ENCODE peak calls at places on chromosome 3, in four cellular contexts. N is GM12878, U is K562, L is HepG2. C is an unnamed sample.

GRCh38 chr3:47664519-47664918 is 85.9 kb upstream of the CSPG5 start:
- DNase-seq in N (no peak), U (peak; percentile 35), L (peak; percentile 14), C (no peak)

GRCh38 chr3:134880431-134880830 is 85.4 kb downstream of the EPHB1 start:
- DNase-seq in N (no peak), U (no peak), L (no peak), C (no peak)

GRCh38 chr3:52533623-52534280 is at the start of gene NT5DC2:
- DNase-seq in N (no peak), U (peak; percentile 94), L (peak; percentile 46), C (peak; percentile 66)

GRCh38 chr3:184156522-184156955 is 1.4 kb downstream of the DVL3 start:
- DNase-seq in N (no peak), U (no peak), L (peak; percentile 53), C (peak; percentile 58)

GRCh38 chr3:70919091-70919490 is 606.7 kb upstream of the MDFIC2 start:
- DNase-seq in N (no peak), U (no peak), L (no peak), C (no peak)

GRCh38 chr3:10198226-10198625 is 33.5 kb downstream of the IRAK2 start:
- DNase-seq in N (no peak), U (peak; percentile 12), L (no peak), C (no peak)

GRCh38 chr3:196837819-196838420 is 29.8 kb upstream of the SENP5 start:
- DNase-seq in N (peak; percentile 20), U (peak; percentile 79), L (peak; percentile 72), C (peak; percentile 78)

GRCh38 chr3:52385157-52385556 is 59.7 kb downstream of the SEMA3G start:
- DNase-seq in N (no peak), U (peak; percentile 80), L (peak; percentile 42), C (peak; percentile 88)

GRCh38 chr3:188964957-188965356 is 206.8 kb upstream of the TPRG1 start:
- DNase-seq in N (no peak), U (no peak), L (no peak), C (no peak)

GRCh38 chr3:86938706-86939105 is 52.2 kb downstream of the VGLL3 start:
- DNase-seq in N (no peak), U (no peak), L (no peak), C (no peak)

GRCh38 chr3:49940667-49941249 is 808 bp downstream of the RBM6 start:
- DNase-seq in N (no peak), U (no peak), L (no peak), C (no peak)

GRCh38 chr3:194315965-194316361 is 35.2 kb downstream of the CPN2 start:
- DNase-seq in N (no peak), U (no peak), L (no peak), C (no peak)

GRCh38 chr3:197516517-197516889 is 39.3 kb downstream of the BDH1 start:
- DNase-seq in N (no peak), U (peak; percentile 57), L (peak; percentile 78), C (no peak)

GRCh38 chr3:142152349-142152748 is 3.0 kb upstream of the TFDP2 start:
- DNase-seq in N (no peak), U (no peak), L (peak; percentile 27), C (peak; percentile 38)

GRCh38 chr3:18008706-18009363 is 266.4 kb upstream of the TBC1D5 start:
- DNase-seq in N (no peak), U (no peak), L (no peak), C (no peak)

GRCh38 chr3:190671658-190672057 is 157.8 kb downstream of the IL1RAP start:
- DNase-seq in N (no peak), U (no peak), L (no peak), C (no peak)

GRCh38 chr3:9732080-9732752 is 681 bp downstream of the BRPF1 start:
- DNase-seq in N (no peak), U (peak; percentile 64), L (no peak), C (peak; percentile 21)

GRCh38 chr3:17473761-17474160 is 268.7 kb downstream of the TBC1D5 start:
- DNase-seq in N (no peak), U (no peak), L (no peak), C (no peak)

GRCh38 chr3:23888617-23889228 is 28.1 kb downstream of the NKIRAS1 start:
- DNase-seq in N (no peak), U (no peak), L (peak; percentile 22), C (no peak)

GRCh38 chr3:11954312-11954934 is 49.8 kb upstream of the SYN2 start:
- DNase-seq in N (no peak), U (peak; percentile 53), L (no peak), C (no peak)

GRCh38 chr3:56522374-56522773 is 34.6 kb upstream of the CCDC66 start:
- DNase-seq in N (no peak), U (no peak), L (no peak), C (no peak)

GRCh38 chr3:188286087-188286513 is 132.1 kb downstream of the LPP start:
- DNase-seq in N (no peak), U (no peak), L (no peak), C (no peak)

GRCh38 chr3:182583545-182583944 is 209.8 kb upstream of the ATP11B start:
- DNase-seq in N (no peak), U (no peak), L (no peak), C (no peak)

GRCh38 chr3:52722491-52722890 is 16.6 kb downstream of the SPCS1 start:
- DNase-seq in N (no peak), U (no peak), L (no peak), C (no peak)

GRCh38 chr3:129180461-129180860 is 3.2 kb downstream of the CNBP start:
- DNase-seq in N (no peak), U (no peak), L (no peak), C (no peak)

GRCh38 chr3:129183569-129184395 is at the start of gene CNBP:
- DNase-seq in N (peak; percentile 65), U (peak; percentile 95), L (peak; percentile 83), C (peak; percentile 87)

GRCh38 chr3:129184396-129184656 is 630 bp upstream of the CNBP start:
- DNase-seq in N (no peak), U (peak; percentile 37), L (peak; percentile 47), C (no peak)

GRCh38 chr3:129181834-129182233 is 1.9 kb downstream of the CNBP start:
- DNase-seq in N (no peak), U (no peak), L (no peak), C (no peak)

GRCh38 chr3:129182390-129183180 is 1.1 kb downstream of the CNBP start:
- DNase-seq in N (no peak), U (peak; percentile 12), L (no peak), C (no peak)
- TF ChIP-seq CBFB in N (no peak), U (no peak), L (no peak), C (no peak)

DNA sequence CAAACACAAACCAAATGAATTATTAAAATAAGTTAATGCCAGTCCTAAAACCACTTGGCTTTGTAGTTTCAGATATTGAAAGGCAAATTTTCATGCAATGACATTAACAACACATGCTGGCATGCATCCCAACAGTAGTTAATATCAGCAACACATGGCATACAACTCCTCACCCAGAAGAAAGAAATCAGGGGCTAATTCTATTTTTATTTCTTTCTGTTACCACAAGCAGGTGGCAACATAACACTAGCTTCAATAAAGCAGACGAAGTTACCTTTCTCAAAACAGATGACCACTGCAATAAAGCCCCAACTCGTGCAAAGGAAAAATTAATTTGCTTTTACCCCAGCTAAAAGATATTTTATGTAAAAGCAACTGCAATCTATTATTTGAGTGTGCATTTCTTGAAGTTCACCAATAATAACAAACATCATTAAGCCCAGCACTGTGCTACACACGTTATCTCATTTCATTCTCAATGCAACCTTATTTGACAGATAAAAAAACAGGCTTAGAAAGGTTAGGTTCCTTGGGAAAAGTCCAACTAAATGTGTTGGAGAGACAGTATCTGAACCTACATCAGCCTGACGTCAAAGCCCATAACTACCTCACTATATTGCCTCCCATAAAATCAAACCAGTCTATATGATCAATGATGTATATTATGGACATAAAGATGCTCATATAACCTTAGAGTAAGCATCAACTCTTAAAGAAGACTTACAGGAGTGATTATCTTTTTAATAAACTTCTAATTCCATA is 2.8 kb downstream of the TOP2B start:
- DNase-seq in N (no peak), U (no peak), L (no peak), C (no peak)
- TF ChIP-seq CBFB in N (no peak), U (no peak), L (no peak), C (no peak)

GRCh38 chr3:40143283-40144090 is 166.0 kb upstream of the EIF1B start:
- DNase-seq in N (no peak), U (no peak), L (no peak), C (no peak)

GRCh38 chr3:40137586-40138295 is 171.8 kb upstream of the EIF1B start:
- DNase-seq in N (no peak), U (no peak), L (no peak), C (no peak)
- TF ChIP-seq CBFB in N (no peak), U (no peak), L (no peak), C (no peak)

GRCh38 chr3:69649120-69649519 is 90.1 kb upstream of the MITF start:
- DNase-seq in N (no peak), U (no peak), L (peak; percentile 2), C (no peak)
- TF ChIP-seq CBFB in N (no peak), U (no peak), L (no peak), C (no peak)

GRCh38 chr3:149368850-149369497 is 8.5 kb downstream of the TM4SF1 start:
- DNase-seq in N (no peak), U (no peak), L (peak; percentile 96), C (no peak)
- TF ChIP-seq CBFB in N (no peak), U (no peak), L (no peak), C (no peak)

GRCh38 chr3:74636981-74637380 is 22.5 kb upstream of the CNTN3 start:
- DNase-seq in N (no peak), U (no peak), L (no peak), C (no peak)

GRCh38 chr3:74642876-74643275 is 28.4 kb upstream of the CNTN3 start:
- DNase-seq in N (no peak), U (no peak), L (no peak), C (no peak)

GRCh38 chr3:74643636-74644035 is 29.2 kb upstream of the CNTN3 start:
- DNase-seq in N (no peak), U (no peak), L (no peak), C (no peak)

GRCh38 chr3:74639681-74640080 is 25.2 kb upstream of the CNTN3 start:
- DNase-seq in N (no peak), U (no peak), L (no peak), C (no peak)
- TF ChIP-seq CBFB in N (no peak), U (no peak), L (no peak), C (no peak)

DNA sequence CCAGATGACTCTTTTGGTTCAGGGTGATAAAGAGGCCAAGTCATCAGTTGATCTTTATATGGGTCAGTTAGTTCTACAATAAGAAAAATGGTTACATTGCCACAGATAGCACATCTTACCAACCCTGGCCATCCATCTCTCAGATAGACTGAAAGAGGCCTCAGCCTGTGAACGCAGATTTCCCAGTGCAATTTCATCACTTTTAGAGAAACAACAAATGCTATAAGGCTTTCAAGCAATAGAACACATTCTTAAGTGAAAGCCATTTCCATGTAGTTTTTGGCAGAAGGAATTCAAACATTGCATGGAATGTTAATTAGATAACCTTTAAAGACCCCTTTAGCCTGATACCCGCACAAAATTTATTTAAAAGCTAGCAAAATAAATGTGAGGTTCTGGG is 200.6 kb upstream of the ZBTB20 start:
- DNase-seq in N (no peak), U (no peak), L (no peak), C (no peak)
- TF ChIP-seq CBFB in N (no peak), U (no peak), L (no peak), C (no peak)

GRCh38 chr3:169811606-169812123 is 1.0 kb upstream of the LRRIQ4 start:
- DNase-seq in N (no peak), U (no peak), L (no peak), C (no peak)
- TF ChIP-seq CBFB in N (no peak), U (no peak), L (no peak), C (no peak)